ENCODE peak calls at places on chromosomes 2 and 18, in four cellular contexts. G, D, O and X are unnamed samples.

GRCh38 chr2:190387422-190387821 is 20.7 kb upstream of the MFSD6 start:
- DNase-seq in D (no peak), O (no peak), G (no peak), X (no peak)

GRCh38 chr2:55923091-55923977 is at the start of gene EFEMP1:
- DNase-seq in D (peak; percentile 4), O (peak; percentile 36), G (peak; percentile 69), X (no peak)

GRCh38 chr2:1233280-1233679 is 180.0 kb upstream of the TPO start:
- DNase-seq in G (no peak), D (peak; percentile 55), O (no peak), X (no peak)

GRCh38 chr2:27326536-27326935 is 3.6 kb upstream of the MPV17 start:
- DNase-seq in G (no peak), D (no peak), O (no peak), X (no peak)

GRCh38 chr2:45069711-45070664 is 60.7 kb upstream of the SIX2 start:
- DNase-seq in O (no peak), D (peak; percentile 15), G (no peak), X (no peak)

GRCh38 chr2:233146194-233146593 is 86.1 kb downstream of the INPP5D start:
- DNase-seq in O (no peak), G (no peak), D (no peak), X (no peak)

GRCh38 chr18:28168725-28169124 is 8.2 kb downstream of the CDH2 start:
- DNase-seq in D (no peak), O (no peak), G (no peak), X (no peak)

GRCh38 chr2:102764083-102764482 is 2.3 kb downstream of the TMEM182 start:
- DNase-seq in D (no peak), O (no peak), G (no peak), X (no peak)

GRCh38 chr18:6001867-6002266 is 106.5 kb upstream of the TMEM200C start:
- DNase-seq in G (no peak), D (no peak), O (no peak), X (no peak)

GRCh38 chr2:28185881-28186280 is 206.8 kb upstream of the FOSL2 start:
- DNase-seq in G (no peak), O (no peak), D (no peak), X (no peak)

GRCh38 chr2:201969938-201970785 is 63.5 kb upstream of the FZD7 start:
- DNase-seq in O (no peak), D (no peak), G (no peak), X (no peak)

GRCh38 chr2:240622631-240623235 is 2.5 kb upstream of the GPR35 start:
- DNase-seq in G (no peak), D (no peak), O (no peak), X (no peak)

GRCh38 chr2:134465228-134465627 is 211.4 kb downstream of the MGAT5 start:
- DNase-seq in O (no peak), G (no peak), D (no peak), X (no peak)

GRCh38 chr2:29420999-29421856 is 306.0 kb downstream of the CLIP4 start:
- DNase-seq in G (no peak), D (no peak), O (no peak), X (no peak)

GRCh38 chr2:168798076-168798887 is 4.2 kb upstream of the NOSTRIN start:
- DNase-seq in O (no peak), G (no peak), D (no peak), X (no peak)

GRCh38 chr2:228115-228514 is 35.7 kb downstream of the SH3YL1 start:
- DNase-seq in G (no peak), O (no peak), D (no peak), X (no peak)

GRCh38 chr18:13026583-13027270 is 35.6 kb downstream of the CEP192 start:
- DNase-seq in G (no peak), D (no peak), O (no peak), X (no peak)